ENCODE peak calls at places on chromosomes 13 and 19, in five cellular contexts. H, S, W, Z and D are unnamed samples. For H3K4me1, the result is how much of the 10 kb centered on the place peaks cover.

GRCh38 chr19:38731654-38732301 is 12.5 kb downstream of the CAPN12 start:
- DNase-seq in H (peak), S (peak), W (no peak), Z (peak), D (peak)

GRCh38 chr13:73945371-73945770 is 188.8 kb downstream of the KLF12 start:
- DNase-seq in H (no peak), S (no peak), W (no peak), Z (no peak), D (no peak)

GRCh38 chr13:35139591-35139990 is 197.5 kb downstream of the NBEA start:
- DNase-seq in H (no peak), S (no peak), W (no peak), Z (no peak), D (no peak)

GRCh38 chr19:50906217-50906616 is 5.0 kb downstream of the KLK4 start:
- DNase-seq in H (peak), S (peak), W (no peak), Z (no peak), D (peak)

GRCh38 chr13:110340812-110341444 is 33.8 kb downstream of the COL4A2 start:
- DNase-seq in H (peak), S (peak), W (no peak), Z (peak), D (peak)

GRCh38 chr19:5805465-5806132 is 732 bp downstream of the NRTN start:
- DNase-seq in H (peak), S (peak), W (no peak), Z (no peak), D (peak)

GRCh38 chr13:42525035-42525504 is 48.9 kb upstream of the TNFSF11 start:
- DNase-seq in H (peak), S (no peak), W (no peak), Z (no peak), D (no peak)

GRCh38 chr19:15536350-15536749 is 28.0 kb downstream of the CYP4F22 start:
- DNase-seq in H (no peak), S (no peak), W (no peak), Z (no peak), D (no peak)

GRCh38 chr13:102589291-102589822 is 7.4 kb upstream of the TPP2 start:
- DNase-seq in H (no peak), S (no peak), W (no peak), Z (no peak), D (no peak)

GRCh38 chr13:40472427-40473220 is 193.8 kb downstream of the FOXO1 start:
- DNase-seq in H (no peak), S (no peak), W (no peak), Z (no peak), D (no peak)

GRCh38 chr19:55034751-55035150 is 3.3 kb downstream of the GP6 start:
- DNase-seq in H (no peak), S (no peak), W (no peak), Z (no peak), D (no peak)

GRCh38 chr13:23928985-23929384 is 31.7 kb upstream of the C1QTNF9B start:
- DNase-seq in H (no peak), S (no peak), W (no peak), Z (no peak), D (no peak)

GRCh38 chr13:23407996-23408395 is 25.5 kb downstream of the SACS start:
- DNase-seq in H (no peak), S (no peak), W (no peak), Z (no peak), D (no peak)

GRCh38 chr19:16779539-16780163 is 49.5 kb upstream of the SIN3B start:
- DNase-seq in H (no peak), S (no peak), W (no peak), Z (no peak), D (no peak)

GRCh38 chr19:50003810-50004419 is 21.3 kb downstream of the VRK3 start:
- DNase-seq in H (peak), S (peak), W (peak), Z (peak), D (no peak)

GRCh38 chr19:35756373-35757230 is at the start of gene HSPB6:
- DNase-seq in H (no peak), S (peak), W (no peak), Z (peak), D (no peak)

GRCh38 chr13:36666482-36667264 is 7.1 kb upstream of the SERTM1 start:
- DNase-seq in H (no peak), S (no peak), W (no peak), Z (peak), D (no peak)

GRCh38 chr19:35718345-35719041 is 690 bp downstream of the KMT2B start:
- DNase-seq in H (peak), S (peak), W (no peak), Z (peak), D (no peak)

GRCh38 chr13:98761979-98762616 is 9.6 kb upstream of the SLC15A1 start:
- DNase-seq in H (no peak), S (no peak), W (no peak), Z (no peak), D (no peak)

GRCh38 chr19:31181535-31181934 is 167.7 kb downstream of the TSHZ3 start:
- DNase-seq in H (no peak), S (no peak), W (no peak), Z (no peak), D (no peak)

GRCh38 chr13:39596685-39597084 is 6.3 kb downstream of the LHFPL6 start:
- DNase-seq in H (no peak), S (no peak), W (no peak), Z (no peak), D (no peak)

GRCh38 chr13:74158028-74158427 is 23.8 kb upstream of the KLF12 start:
- DNase-seq in H (no peak), S (no peak), W (no peak), Z (peak), D (no peak)

GRCh38 chr13:45367358-45367757 is 26.4 kb upstream of the TPT1 start:
- DNase-seq in H (peak), S (peak), W (peak), Z (peak), D (peak)

GRCh38 chr13:84500016-84500415 is 617.7 kb upstream of the SLITRK1 start:
- DNase-seq in H (no peak), S (no peak), W (no peak), Z (no peak), D (no peak)

GRCh38 chr13:108345016-108345415 is 75.5 kb downstream of the TNFSF13B start:
- DNase-seq in H (no peak), S (no peak), W (no peak), Z (no peak), D (no peak)

GRCh38 chr13:31029129-31029528 is 96.7 kb downstream of the TEX26 start:
- DNase-seq in H (no peak), S (no peak), W (no peak), Z (no peak), D (no peak)

GRCh38 chr13:84366484-84366883 is 484.2 kb upstream of the SLITRK1 start:
- DNase-seq in H (no peak), S (no peak), W (no peak), Z (no peak), D (no peak)

GRCh38 chr13:100323937-100324336 is 235.0 kb downstream of the PCCA start:
- DNase-seq in H (no peak), S (no peak), W (no peak), Z (no peak), D (no peak)

GRCh38 chr13:61414686-61415664 is 674 bp downstream of the PCDH20 start:
- DNase-seq in H (peak), S (no peak), W (no peak), Z (peak), D (peak)

GRCh38 chr19:52200044-52200443 is 10.2 kb downstream of the PPP2R1A start:
- DNase-seq in H (peak), S (peak), W (no peak), Z (peak), D (no peak)

GRCh38 chr19:6891761-6892385 is 4.5 kb downstream of the ADGRE1 start:
- DNase-seq in H (no peak), S (no peak), W (no peak), Z (no peak), D (no peak)

GRCh38 chr13:26628706-26629105 is 71.2 kb downstream of the WASF3 start:
- DNase-seq in H (no peak), S (peak), W (no peak), Z (no peak), D (no peak)

GRCh38 chr13:36919833-36920611 is at the start of gene SMAD9:
- DNase-seq in H (peak), S (peak), W (peak), Z (peak), D (peak)

GRCh38 chr19:1266116-1266817 is 2.9 kb upstream of the CIRBP start:
- DNase-seq in H (peak), S (peak), W (no peak), Z (peak), D (peak)

GRCh38 chr13:97889803-97890202 is 63.7 kb upstream of the IPO5 start:
- DNase-seq in H (no peak), S (no peak), W (no peak), Z (no peak), D (no peak)

DNA sequence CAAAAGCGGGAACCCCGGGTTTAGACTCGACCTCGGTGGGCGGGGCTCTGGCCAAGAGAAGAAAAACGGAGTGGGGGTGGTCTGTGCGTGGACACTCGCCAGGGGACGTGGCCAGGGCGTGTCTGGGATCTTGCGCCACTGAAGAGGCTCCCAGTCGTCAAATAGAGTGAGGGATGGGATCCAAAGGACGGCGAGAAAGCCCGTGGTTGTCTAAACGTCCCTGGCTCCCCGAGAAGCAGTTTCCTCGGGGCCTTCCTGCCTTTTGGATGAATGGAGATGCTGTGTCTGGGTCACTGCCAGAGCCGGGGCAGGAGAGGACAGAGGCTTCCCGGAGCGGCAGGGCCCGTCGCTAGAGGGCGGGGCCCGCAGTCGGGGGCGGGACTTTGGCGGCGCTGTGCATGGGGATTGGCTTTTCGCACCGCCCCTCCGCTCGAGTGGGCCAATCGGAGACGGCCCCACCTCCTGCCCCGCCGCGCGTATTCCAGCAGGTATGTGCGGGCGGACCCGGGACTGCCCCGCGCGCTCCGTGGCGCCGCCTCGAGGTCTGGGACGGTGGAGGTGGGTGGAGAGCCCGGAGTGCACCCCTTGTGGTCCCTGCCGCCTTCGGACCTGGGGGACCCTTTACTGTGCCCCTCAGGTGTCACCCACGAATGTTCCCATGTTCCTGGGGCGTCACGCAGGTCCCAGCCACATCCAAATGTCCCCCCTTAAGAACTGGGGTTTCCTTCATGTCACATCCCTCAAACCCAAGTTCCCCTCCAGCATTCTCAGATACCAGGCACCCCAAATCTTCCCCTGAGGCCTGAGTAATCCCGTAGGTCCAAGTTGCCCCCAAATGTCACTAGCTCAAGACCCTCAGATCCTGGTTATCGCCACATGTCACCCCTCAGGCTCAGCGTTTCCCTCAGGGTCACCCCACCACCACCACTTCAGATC is 38.4 kb downstream of the ZSWIM4 start:
- DNase-seq in H (peak), S (peak), W (no peak), Z (peak), D (peak)
- H3K4me1 ChIP-seq in H (under half), S (half or more), W (under half), Z (under half), D (under half)

DNA sequence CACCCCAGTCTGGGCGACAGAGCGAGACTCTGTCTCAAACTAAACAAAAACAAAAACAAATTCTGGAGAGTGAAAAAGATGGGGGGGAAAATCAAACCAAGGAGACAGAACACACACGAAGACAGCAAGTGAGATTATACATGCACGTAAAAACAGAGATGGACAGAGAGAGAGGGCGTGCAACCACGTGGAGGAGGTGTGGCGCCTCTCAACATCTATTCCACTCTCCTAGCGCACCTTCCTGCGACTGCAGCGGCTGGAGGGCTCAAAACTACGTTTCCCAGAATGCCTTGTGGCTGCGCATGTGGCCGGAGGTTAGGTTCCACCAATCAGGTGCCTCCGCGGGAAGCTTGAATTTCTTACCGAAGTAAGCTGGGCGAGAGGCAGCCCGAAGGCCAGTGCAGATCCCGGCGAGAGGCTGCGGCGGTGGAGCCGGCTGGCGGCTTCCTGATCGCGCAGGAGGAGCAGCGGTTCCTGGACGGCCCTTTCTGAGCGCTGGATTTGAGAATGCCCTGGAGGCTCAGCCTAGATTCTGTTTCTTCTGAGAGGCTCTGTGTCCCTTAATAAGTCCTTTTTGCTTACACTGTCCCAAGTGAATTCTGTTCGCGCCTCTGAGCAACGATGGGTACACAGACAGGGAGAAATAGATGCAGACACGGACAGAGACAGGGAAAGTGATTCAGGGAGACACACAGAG is 13.1 kb upstream of the NANOS2 start:
- DNase-seq in H (peak), S (peak), W (peak), Z (peak), D (peak)
- TF ChIP-seq POLR2A in H (no peak), S (no peak), W (no peak), Z (no peak), D (peak)

GRCh38 chr19:27972291-27973040 is 1240.5 kb downstream of the UQCRFS1 start:
- DNase-seq in H (no peak), S (no peak), W (no peak), Z (no peak), D (peak)

GRCh38 chr19:27971869-27972268 is 1241.1 kb downstream of the UQCRFS1 start:
- DNase-seq in H (no peak), S (no peak), W (no peak), Z (no peak), D (no peak)

GRCh38 chr19:27975419-27976005 is 1237.4 kb downstream of the UQCRFS1 start:
- DNase-seq in H (no peak), S (no peak), W (no peak), Z (no peak), D (no peak)

GRCh38 chr19:27971071-27971470 is 1241.9 kb downstream of the UQCRFS1 start:
- DNase-seq in H (no peak), S (no peak), W (no peak), Z (no peak), D (no peak)

DNA sequence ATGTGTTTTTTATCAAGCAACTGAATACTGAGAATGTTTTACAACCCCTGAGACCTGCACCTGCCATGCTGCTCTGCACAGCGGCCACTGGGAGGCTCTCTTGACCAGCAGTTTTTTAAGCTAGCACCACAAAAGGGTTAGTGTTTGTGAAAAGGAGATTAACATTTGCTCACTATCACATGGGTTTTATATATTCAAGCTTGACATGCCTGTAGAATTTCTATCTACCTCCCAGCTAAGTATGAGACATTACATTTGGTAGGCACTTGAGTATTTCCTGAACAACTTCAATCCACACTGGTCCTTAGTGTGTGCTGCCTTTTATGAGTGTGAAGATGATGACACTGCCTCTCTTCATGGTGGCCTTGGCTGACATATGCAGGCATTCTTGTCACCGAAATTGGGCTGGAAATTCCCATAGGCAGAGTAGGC is 1238.9 kb downstream of the UQCRFS1 start:
- DNase-seq in H (peak), S (peak), W (no peak), Z (no peak), D (no peak)
- TF ChIP-seq CTCF in H (peak), S (peak), W (peak), Z (peak), D (peak)

GRCh38 chr19:10278935-10279334 is 7.8 kb upstream of the ICAM4 start:
- DNase-seq in H (no peak), S (no peak), W (no peak), Z (no peak), D (no peak)
- H3K4me1 ChIP-seq in H (under half), S (under half), W (under half), Z (under half), D (under half)

GRCh38 chr19:8858260-8858659 is 26.1 kb downstream of the MBD3L1 start:
- DNase-seq in H (no peak), S (no peak), W (no peak), Z (no peak), D (no peak)
- TF ChIP-seq POLR2A in H (no peak), S (no peak), W (no peak), Z (no peak), D (no peak)

GRCh38 chr19:46890423-46891170 is 29.8 kb downstream of the ARHGAP35 start:
- DNase-seq in H (peak), S (no peak), W (no peak), Z (no peak), D (no peak)
- TF ChIP-seq CTCF in H (no peak), S (no peak), W (no peak), Z (no peak), D (no peak)

GRCh38 chr19:57954996-57955395 is 7.5 kb upstream of the ZNF256 start:
- DNase-seq in H (no peak), S (no peak), W (no peak), Z (no peak), D (no peak)
- H3K4me1 ChIP-seq in H (under half), S (under half), W (under half), Z (under half), D (under half)

GRCh38 chr19:53867225-53868090 is at the start of gene MYADM:
- DNase-seq in H (peak), S (peak), W (peak), Z (peak), D (peak)

GRCh38 chr19:53865523-53865917 is 2.2 kb upstream of the MYADM start:
- DNase-seq in H (no peak), S (no peak), W (no peak), Z (no peak), D (no peak)

GRCh38 chr19:53868091-53868891 is 608 bp downstream of the MYADM start:
- DNase-seq in H (peak), S (peak), W (no peak), Z (peak), D (peak)

GRCh38 chr19:53864308-53864836 is 3.3 kb upstream of the MYADM start:
- DNase-seq in H (peak), S (no peak), W (no peak), Z (no peak), D (no peak)

DNA sequence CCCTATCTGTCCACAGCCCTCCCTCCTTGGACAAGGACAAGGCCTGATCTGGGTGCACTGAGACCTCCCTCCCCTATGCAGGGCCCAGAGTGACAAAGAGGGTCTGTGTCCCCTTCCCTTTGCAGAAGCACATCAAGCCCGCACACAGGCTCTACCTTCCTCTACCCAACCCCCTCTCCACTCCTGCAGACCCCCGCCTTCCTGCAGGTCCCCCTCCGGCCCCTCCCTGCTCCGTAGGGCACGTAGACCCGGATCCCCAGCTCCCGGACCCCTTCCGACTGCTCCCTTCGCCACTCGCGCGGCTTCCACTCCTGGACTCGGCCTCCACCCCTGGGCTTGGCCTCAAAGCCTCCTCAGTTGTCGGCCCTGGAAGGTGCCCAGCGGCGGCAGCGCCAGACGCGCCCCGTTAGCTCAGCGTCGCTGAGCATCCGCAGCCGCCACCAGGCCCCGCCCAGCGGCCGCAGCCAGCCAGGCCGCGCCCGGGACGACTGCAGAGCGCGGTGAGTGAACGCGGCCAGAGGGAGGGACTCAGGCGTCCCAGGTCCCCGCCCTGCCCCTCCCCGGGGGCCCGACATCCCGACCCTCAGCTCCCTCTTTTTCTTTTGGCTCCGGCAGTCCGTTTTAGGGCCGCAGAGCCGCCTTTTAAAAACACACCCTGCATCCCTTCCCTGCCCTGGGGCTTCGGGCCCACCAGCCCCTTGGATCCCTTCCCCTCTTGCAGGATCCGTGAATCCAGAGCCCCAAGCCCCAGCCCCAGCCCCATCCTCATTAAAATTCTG is 1.6 kb upstream of the MYADM start:
- DNase-seq in H (peak), S (peak), W (peak), Z (peak), D (peak)
- TF ChIP-seq POLR2A in H (peak), S (no peak), W (no peak), Z (peak), D (peak)

DNA sequence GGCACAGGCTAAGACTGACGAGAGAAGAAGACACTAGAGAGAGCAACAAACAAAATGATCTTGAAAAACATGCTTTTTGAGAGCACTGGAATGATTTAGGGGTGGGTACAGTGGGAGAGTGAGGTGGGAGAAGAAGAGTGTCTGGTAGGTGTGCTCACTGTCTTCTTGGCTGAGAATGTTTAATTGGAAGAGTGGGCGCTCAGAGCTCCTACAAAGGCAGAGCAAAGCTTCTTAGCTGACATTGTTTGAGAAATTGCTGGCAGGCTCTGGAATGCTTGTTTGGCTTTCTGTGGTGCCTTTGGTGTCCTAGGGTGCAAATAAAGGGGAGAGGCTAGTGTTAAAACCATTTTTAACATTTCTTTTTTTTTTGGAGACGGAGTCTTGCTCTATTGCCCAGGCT is 1.5 kb upstream of the LIPE start:
- DNase-seq in H (no peak), S (no peak), W (no peak), Z (no peak), D (no peak)
- TF ChIP-seq CTCF in H (no peak), S (no peak), W (no peak), Z (no peak), D (no peak)